ENCODE peak calls at places on chromosomes 12 and 14, in four cellular contexts. B is H1, Z is IMR-90, F is K562. N is an unnamed sample.

GRCh38 chr12:43749016-43749415 is 9.6 kb downstream of the PUS7L start:
- DNase-seq in B (no peak), Z (no peak), F (no peak), N (no peak)

GRCh38 chr14:64563696-64564095 is 13.9 kb downstream of the PPP1R36 start:
- DNase-seq in B (no peak), Z (no peak), F (no peak), N (no peak)

GRCh38 chr14:58738189-58738836 is 100.6 kb downstream of the DACT1 start:
- DNase-seq in B (no peak), Z (peak; percentile 96), F (no peak), N (no peak)

GRCh38 chr12:13981296-13981962 is at the start of gene GRIN2B:
- DNase-seq in B (peak; percentile 63), Z (no peak), F (no peak), N (peak; percentile 53)

GRCh38 chr14:64786296-64787149 is 82.3 kb downstream of the PLEKHG3 start:
- DNase-seq in B (no peak), Z (peak; percentile 56), F (no peak), N (no peak)

GRCh38 chr12:7376196-7376595 is 67.8 kb downstream of the CD163L1 start:
- DNase-seq in B (no peak), Z (peak; percentile 72), F (no peak), N (no peak)

GRCh38 chr12:27185234-27186045 is 58.6 kb upstream of the STK38L start:
- DNase-seq in B (no peak), Z (peak; percentile 91), F (no peak), N (no peak)

GRCh38 chr12:89414322-89414721 is 62.0 kb upstream of the DUSP6 start:
- DNase-seq in B (no peak), Z (no peak), F (no peak), N (no peak)

GRCh38 chr14:24051162-24051788 is 534 bp upstream of the CARMIL3 start:
- DNase-seq in B (peak; percentile 77), Z (no peak), F (no peak), N (no peak)
- TF ChIP-seq MAFK in B (no peak), Z (no peak), F (no peak), N (no peak)

DNA sequence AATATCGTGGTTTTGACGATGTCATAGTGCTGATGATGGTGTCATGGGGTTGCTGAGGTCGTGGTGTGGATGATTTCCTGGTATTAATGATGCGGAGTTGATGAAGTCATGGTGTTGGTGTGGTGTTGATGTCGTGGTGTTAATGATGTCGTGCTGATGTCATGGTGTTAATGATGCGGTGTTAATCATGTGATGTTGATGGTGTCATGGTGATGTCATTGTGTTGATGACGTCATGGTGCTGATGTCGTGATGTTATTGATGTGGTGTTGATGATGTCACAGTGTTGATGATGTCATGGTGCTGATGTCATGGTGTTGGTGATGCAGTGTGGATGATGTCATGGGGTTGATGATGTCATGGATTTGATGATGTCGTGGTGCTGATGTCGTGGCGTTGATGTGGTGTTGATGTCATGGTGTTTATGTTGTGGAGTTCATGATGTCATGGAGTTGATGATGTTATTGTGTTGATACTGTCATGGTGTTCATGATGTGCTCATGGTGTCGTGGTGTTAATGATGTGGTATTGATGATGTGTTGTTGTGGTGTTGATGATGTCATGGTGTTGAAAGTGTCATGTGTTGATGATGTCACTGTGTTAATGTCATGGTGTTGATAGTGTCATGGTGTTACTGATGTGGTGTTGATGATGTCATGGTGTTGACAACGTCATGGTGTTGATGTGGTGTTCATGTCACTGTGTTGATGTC is 48.5 kb upstream of the RIMBP2 start:
- DNase-seq in B (no peak), Z (peak; percentile 33), F (peak; percentile 29), N (peak; percentile 76)
- TF ChIP-seq MAFK in B (no peak), Z (no peak), F (no peak), N (no peak)

GRCh38 chr12:120758798-120759590 is 33.4 kb downstream of the ACADS start:
- DNase-seq in B (no peak), Z (no peak), F (no peak), N (no peak)
- TF ChIP-seq MAFK in B (no peak), Z (no peak), F (no peak), N (no peak)

DNA sequence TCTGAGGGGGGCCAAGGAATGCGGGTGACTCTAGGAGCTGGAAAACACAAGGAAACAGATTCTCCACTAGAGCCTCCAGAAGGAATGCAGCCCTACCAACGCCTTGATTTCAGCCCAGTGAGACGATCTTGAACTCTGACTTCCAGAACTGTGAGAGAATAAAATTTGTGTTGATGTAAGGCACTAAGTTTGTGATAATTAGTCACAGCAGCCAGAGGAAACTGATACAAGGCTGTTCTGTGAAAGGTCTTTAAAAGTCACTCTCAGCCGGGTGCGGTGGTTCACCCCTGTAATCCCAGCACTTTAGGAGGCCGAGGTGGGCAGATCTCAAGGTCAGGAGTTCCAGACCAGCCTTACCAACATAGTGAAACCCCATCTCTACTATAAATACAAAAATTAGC is 34.1 kb downstream of the CKAP4 start:
- DNase-seq in B (no peak), Z (no peak), F (no peak), N (no peak)
- TF ChIP-seq MAFK in B (no peak), Z (no peak), F (no peak), N (no peak)

GRCh38 chr12:53046655-53047220 is 3.1 kb upstream of the TNS2 start:
- DNase-seq in B (no peak), Z (peak; percentile 86), F (no peak), N (peak; percentile 81)
- TF ChIP-seq MAFK in B (no peak), Z (no peak), F (no peak), N (no peak)

GRCh38 chr12:95100264-95101190 is 27.1 kb upstream of the NR2C1 start:
- DNase-seq in B (no peak), Z (no peak), F (peak; percentile 44), N (no peak)

GRCh38 chr12:95104919-95105452 is 31.6 kb upstream of the NR2C1 start:
- DNase-seq in B (no peak), Z (no peak), F (no peak), N (no peak)

GRCh38 chr12:95107362-95107761 is 33.9 kb upstream of the NR2C1 start:
- DNase-seq in B (no peak), Z (no peak), F (no peak), N (no peak)

GRCh38 chr12:95099270-95099790 is 25.9 kb upstream of the NR2C1 start:
- DNase-seq in B (no peak), Z (no peak), F (no peak), N (no peak)

DNA sequence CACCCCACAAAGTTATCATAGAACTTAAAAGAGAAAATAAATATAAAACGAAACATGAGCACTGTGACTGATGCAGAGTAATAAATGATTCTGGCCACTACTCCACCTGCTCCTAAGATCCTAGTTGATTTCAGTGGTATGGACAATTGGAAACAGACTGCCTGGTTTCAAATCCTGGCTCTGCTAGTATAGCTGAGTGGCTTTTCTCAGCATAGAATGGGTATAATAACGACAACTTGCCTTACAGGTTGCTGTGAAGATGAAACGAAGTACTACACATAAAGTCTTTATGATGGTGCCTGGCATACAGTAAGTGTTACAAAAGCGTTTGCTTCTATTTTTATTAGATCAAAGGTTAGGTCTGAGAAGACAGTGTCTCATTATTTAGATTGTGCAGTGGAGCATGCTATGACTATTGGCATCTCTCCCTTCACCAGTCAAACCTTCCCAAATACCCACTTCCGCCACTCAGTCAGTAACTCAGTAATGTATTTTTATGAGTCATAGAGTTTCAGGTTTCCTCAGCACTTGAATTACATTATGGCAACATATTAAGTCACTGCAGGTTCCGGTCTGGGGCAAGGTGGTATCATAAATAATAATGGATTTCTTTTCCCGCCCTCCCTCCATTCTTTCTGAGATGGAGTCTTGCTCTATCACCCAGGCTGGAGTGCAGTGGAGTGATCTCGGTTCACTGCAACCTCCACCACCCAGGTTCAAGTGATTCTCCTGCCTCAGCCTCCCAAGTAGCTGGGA is 29.7 kb upstream of the NR2C1 start:
- DNase-seq in B (no peak), Z (peak; percentile 94), F (no peak), N (peak; percentile 85)
- TF ChIP-seq MAFK in B (no peak), Z (no peak), F (no peak), N (no peak)

GRCh38 chr14:34251662-34252061 is 210.4 kb downstream of the SPTSSA start:
- DNase-seq in B (no peak), Z (no peak), F (no peak), N (no peak)

GRCh38 chr14:34250959-34251358 is 211.1 kb downstream of the SPTSSA start:
- DNase-seq in B (no peak), Z (no peak), F (no peak), N (no peak)

GRCh38 chr14:34254596-34254995 is 207.4 kb downstream of the SPTSSA start:
- DNase-seq in B (no peak), Z (no peak), F (no peak), N (no peak)

GRCh38 chr14:34254031-34254430 is 208.0 kb downstream of the SPTSSA start:
- DNase-seq in B (no peak), Z (no peak), F (no peak), N (no peak)

GRCh38 chr14:34252227-34252626 is 209.8 kb downstream of the SPTSSA start:
- DNase-seq in B (no peak), Z (no peak), F (no peak), N (no peak)
- TF ChIP-seq MAFK in B (no peak), Z (no peak), F (no peak), N (no peak)

DNA sequence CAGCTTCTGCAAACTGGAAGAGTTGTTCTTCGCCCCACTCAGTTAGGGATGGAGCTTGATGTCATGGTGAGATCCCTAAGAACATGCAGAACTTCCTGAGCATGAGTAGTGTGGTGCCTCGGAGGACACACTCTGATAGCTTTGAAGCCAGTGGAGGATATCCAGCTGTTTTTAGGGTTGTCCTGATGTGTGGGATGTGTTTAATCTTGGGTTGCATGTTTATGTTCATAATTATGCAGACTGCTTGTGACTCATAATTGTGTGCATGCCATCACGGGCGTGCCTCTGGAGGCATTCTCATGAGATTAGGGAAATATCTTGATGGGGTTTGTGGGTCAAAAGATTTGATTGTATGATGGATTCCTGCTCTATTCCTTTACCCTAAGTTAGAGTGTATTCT is 267.4 kb upstream of the PELI2 start:
- DNase-seq in B (no peak), Z (peak; percentile 75), F (no peak), N (peak; percentile 10)
- TF ChIP-seq MAFK in B (no peak), Z (no peak), F (no peak), N (no peak)

GRCh38 chr12:46364300-46364696 is 8.3 kb downstream of the SLC38A2 start:
- DNase-seq in B (no peak), Z (no peak), F (no peak), N (no peak)

GRCh38 chr12:46363582-46364299 is 8.8 kb downstream of the SLC38A2 start:
- DNase-seq in B (no peak), Z (no peak), F (no peak), N (no peak)

GRCh38 chr12:46366771-46367170 is 5.8 kb downstream of the SLC38A2 start:
- DNase-seq in B (no peak), Z (no peak), F (no peak), N (no peak)

GRCh38 chr12:46365951-46366379 is 6.6 kb downstream of the SLC38A2 start:
- DNase-seq in B (no peak), Z (no peak), F (no peak), N (no peak)

DNA sequence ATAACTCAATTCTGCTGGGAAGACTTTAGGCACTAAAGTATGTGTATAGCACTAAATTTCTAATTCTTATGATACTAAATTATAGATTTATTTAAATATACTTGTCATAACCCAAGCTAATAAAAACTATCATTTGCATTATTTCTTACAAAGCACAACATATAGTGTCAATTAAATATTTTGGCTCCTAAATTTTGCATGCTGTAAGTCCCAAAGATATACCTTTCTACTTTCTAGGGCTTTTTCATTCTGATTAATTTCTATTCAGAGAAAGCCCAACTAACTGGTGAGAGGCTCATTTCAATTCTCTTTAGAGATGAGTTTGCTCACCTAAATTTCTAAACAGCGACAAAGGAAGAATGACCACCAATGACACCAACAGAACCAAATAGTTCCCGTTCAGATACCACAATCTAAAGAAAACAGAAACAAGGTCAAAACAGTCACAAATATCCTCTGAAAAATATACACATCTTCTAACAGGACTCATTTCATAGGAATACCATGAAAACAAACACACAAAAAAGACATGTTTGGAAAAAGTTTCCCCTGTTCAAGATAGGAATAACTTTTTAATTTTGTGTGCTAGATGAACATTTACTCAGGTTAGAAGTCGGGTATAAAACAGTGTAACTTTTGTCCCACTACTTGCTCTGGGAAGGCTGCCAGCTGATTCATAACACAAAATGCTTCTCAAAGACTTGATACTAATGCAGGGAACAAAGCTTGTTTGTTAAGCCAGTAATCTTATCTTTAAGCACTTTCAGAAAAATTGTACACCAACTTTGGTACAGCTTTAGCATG is 7.6 kb downstream of the SLC38A2 start:
- DNase-seq in B (no peak), Z (peak; percentile 85), F (no peak), N (no peak)
- TF ChIP-seq MAFK in B (no peak), Z (no peak), F (no peak), N (no peak)